ENCODE peak calls at places on chromosomes 5 and 9, in eight cellular contexts. M is H54, H is breast epithelium, S is HepG2, I is endothelial cell of umbilical vein, P is A549, X is stomach, D is gastrocnemius medialis. A is an unnamed sample.

GRCh38 chr9:114097613-114098020 is 1.5 kb downstream of the KIF12 start:
- DNase-seq in X (peak), M (no peak), D (no peak), H (no peak), S (no peak), I (peak), P (no peak), A (no peak)

GRCh38 chr9:128781186-128782070 is 5.6 kb upstream of the TBC1D13 start:
- DNase-seq in P (no peak), M (no peak), X (no peak), H (no peak), D (no peak), S (no peak), I (no peak), A (no peak)

GRCh38 chr9:76018244-76018643 is 127.8 kb downstream of the PCSK5 start:
- DNase-seq in D (no peak), P (no peak), S (no peak), I (no peak), M (no peak), H (no peak), X (peak), A (no peak)

GRCh38 chr5:43034591-43034968 is 5.5 kb downstream of the ANXA2R start:
- DNase-seq in H (no peak), I (peak), M (no peak), X (no peak), D (no peak), S (no peak), P (no peak), A (no peak)

GRCh38 chr5:145948921-145949320 is 12.5 kb downstream of the SH3RF2 start:
- DNase-seq in M (no peak), I (no peak), P (no peak), D (no peak), H (no peak), X (no peak), S (no peak), A (no peak)

GRCh38 chr9:89621031-89621430 is 16.2 kb downstream of the GADD45G start:
- DNase-seq in X (no peak), H (no peak), P (no peak), S (no peak), M (no peak), D (no peak), I (no peak), A (no peak)

GRCh38 chr5:55303238-55303690 is 4.2 kb downstream of the DHX29 start:
- DNase-seq in S (no peak), X (no peak), M (no peak), I (peak), D (no peak), P (no peak), H (no peak), A (no peak)

GRCh38 chr5:74543162-74543995 is 97.1 kb downstream of the ENC1 start:
- DNase-seq in D (no peak), X (no peak), H (no peak), S (no peak), P (peak), I (peak), M (peak), A (no peak)

GRCh38 chr5:167263185-167263584 is 1028.3 kb upstream of the WWC1 start:
- DNase-seq in M (no peak), X (no peak), P (no peak), H (no peak), D (no peak), I (no peak), S (no peak), A (no peak)

DNA sequence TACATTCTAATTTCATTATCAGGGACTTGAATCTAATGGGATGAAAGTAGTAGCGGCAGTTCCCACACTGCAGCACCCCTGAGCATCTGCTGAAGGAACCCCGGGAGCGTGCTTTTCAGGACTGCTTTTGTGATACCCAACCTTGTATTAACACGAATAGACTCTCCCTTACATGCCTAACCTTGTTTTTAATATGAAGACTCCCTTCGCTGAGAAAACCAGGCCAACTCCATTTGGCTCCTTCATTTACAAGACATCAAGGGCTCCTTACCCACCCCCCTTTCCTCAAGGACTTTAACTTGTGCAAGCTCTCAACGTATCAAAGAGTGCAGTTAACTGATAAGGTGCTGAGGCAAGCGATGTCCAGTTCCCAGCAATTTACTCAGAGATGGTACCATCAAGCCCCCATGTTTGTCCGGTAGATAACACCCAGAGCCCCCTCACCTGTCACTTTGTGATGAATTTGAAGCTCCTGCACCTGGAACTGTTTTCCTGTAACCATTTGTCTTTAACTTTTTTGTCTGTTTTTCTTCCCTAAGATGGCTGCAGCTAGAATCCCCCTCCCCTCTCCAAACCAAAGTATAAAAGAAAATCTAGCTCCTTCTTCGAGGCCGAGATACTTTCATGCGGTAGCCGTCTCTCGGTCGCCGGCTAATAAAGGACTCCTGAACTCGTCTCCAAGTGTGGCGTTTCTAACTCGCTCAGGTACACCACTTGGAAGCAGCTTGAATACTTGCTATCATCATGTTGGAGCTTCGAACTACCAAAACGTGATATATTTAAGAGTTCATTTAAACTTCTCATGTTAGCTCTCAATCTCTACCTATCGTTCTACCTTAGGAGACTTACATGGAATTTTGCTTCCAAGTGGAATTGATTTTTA is 10.7 kb downstream of the HNRNPH1 start:
- DNase-seq in X (no peak), I (no peak), P (no peak), M (no peak), S (no peak), H (no peak), D (no peak), A (no peak)
- TF ChIP-seq POLR2A in X (no peak), I (peak), P (no peak), M (no peak), S (peak), H (no peak), D (no peak), A (no peak)

DNA sequence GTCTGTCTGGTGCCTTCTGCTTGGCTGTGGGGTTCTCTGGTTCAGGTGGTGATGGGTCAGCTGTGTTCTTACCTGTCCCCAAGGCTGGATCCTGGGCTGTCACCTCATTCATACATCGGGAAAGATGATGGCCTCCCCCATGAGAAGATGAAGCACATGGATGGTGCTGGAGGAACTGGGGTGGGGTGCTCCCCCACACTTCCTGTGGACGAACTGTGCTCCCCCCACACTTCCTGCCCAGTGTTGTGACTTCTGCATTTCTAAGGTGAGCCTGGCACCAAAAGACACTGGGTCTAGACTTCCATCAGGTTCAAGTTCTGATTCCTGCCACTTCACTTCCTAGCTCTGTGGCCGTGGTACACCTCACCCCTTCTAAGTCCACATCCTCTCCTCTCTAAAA is 4.3 kb upstream of the SURF6 start:
- DNase-seq in D (no peak), S (no peak), H (no peak), X (no peak), M (no peak), P (no peak), I (no peak), A (no peak)
- TF ChIP-seq POLR2A in D (no peak), S (no peak), H (no peak), X (no peak), M (no peak), P (no peak), I (no peak), A (no peak)

DNA sequence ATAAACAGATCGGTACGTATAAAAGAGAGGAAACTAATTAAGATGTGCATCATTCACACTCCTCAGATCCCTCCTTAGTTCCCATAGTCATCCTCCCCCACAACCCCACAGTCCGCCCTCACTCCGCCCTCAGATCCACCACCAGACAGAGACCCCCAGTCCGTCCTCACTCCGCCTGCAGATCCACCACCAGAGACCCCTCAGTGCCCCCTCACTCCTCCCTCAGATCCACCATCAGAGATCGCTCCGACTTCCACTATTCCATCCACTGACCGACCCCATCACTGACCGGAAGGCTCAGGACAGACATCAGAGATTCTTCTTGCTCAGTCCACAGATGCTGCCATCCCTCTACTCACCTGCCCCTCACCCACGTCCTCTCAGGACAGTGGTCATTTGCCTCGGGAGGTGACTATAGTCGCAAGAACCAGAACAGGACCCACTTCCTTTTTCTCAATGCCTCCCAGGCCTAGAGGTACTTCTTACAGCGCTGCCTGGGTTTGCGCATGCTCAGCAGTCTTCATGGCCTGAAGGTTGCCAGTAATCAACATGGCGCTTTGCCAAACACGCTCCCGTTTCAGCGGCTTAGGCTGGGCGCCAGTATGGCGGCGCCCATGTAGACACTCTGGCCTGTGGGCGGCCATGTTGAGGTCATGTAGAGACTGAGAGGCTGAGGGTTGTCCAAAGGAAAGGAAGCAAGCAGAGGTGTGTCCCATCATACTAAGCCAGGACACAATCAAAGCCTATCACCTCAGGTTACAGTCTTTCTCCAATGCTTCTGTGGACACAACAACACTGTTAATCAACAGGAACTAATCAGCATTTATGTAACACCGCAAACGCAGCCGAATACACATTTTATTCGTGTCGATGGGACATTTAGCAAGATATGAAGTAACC is at the start of gene ZNF484:
- DNase-seq in P (peak), M (peak), H (peak), D (peak), S (peak), I (peak), X (peak), A (no peak)
- TF ChIP-seq POLR2A in P (no peak), M (peak), H (no peak), D (no peak), S (peak), I (peak), X (no peak), A (no peak)

DNA sequence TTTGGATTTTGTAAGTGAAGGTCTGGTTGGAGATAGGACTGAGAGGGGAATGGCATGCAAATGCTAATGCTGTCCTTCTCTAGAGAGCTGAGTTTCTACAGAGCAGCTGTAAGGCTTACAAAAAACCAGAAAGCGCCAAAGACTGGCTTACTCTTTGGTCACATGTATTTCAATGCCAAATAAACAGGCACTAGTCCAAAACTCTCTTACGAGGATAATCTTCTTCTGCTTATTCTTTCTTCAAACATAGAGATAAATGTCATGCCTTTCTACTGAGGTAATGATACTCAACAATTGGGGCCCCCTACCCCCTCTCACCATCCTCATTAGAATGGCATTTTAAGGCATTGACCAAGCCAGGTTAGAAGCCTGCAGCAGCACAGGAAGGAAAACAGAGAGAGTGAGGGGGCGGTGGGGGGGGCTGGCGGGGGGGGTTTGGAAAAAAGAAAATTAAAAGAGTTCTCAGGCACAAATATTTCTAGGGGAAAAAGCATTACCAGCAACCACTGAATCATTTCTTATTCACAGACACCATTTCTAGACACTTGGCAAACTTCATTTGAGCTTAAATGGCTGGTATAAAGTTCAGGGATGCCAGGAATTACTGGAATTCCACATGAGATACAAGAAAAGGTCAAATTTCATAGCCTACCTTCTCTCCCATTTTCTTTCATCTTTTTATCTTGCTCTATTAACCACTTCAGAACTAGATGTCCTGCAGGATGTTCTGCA is 34.0 kb downstream of the PUM3 start:
- DNase-seq in X (no peak), S (peak), P (peak), H (no peak), D (no peak), I (peak), M (peak), A (no peak)
- TF ChIP-seq POLR2A in X (no peak), S (no peak), P (no peak), H (no peak), D (no peak), I (no peak), M (no peak), A (no peak)

GRCh38 chr5:138506370-138507113 is 36.5 kb downstream of the ETF1 start:
- DNase-seq in P (no peak), X (no peak), M (no peak), H (no peak), D (no peak), S (peak), I (no peak), A (no peak)

GRCh38 chr5:138503487-138504270 is 38.4 kb downstream of the EGR1 start:
- DNase-seq in S (peak), D (no peak), I (peak), P (peak), X (peak), H (no peak), M (peak), A (no peak)

GRCh38 chr5:138502521-138502920 is 37.2 kb downstream of the EGR1 start:
- DNase-seq in I (no peak), M (no peak), H (no peak), P (no peak), S (no peak), D (no peak), X (no peak), A (no peak)

GRCh38 chr5:138502121-138502520 is 36.8 kb downstream of the EGR1 start:
- DNase-seq in S (no peak), M (no peak), X (no peak), I (no peak), P (no peak), D (peak), H (no peak), A (no peak)

GRCh38 chr5:138504799-138505198 is 38.2 kb downstream of the ETF1 start:
- DNase-seq in I (peak), X (peak), H (no peak), S (no peak), M (no peak), D (no peak), P (no peak), A (no peak)
- TF ChIP-seq POLR2A in I (no peak), X (no peak), H (no peak), S (no peak), M (no peak), D (no peak), P (no peak), A (no peak)

GRCh38 chr9:136665111-136665703 is 2.5 kb downstream of the EGFL7 start:
- DNase-seq in D (no peak), P (no peak), H (no peak), M (no peak), I (peak), X (no peak), S (no peak), A (no peak)
- TF ChIP-seq POLR2A in D (no peak), P (no peak), H (no peak), M (no peak), I (peak), X (no peak), S (no peak), A (no peak)